ENCODE peak calls at places on chromosomes 12 and 14, in six cellular contexts. L is fibroblast of lung, A is uterus, Y is SK-N-SH, S is heart left ventricle, J is OCI-LY7. H is an unnamed sample. For H3K4me1, the result is how much of the 10 kb centered on the place peaks cover.

GRCh38 chr12:74646831-74647230 is 109.2 kb downstream of the ATXN7L3B start:
- DNase-seq in A (no peak), S (no peak), Y (no peak), L (no peak), J (peak), H (peak)

GRCh38 chr12:26245175-26245942 is 50.0 kb downstream of the SSPN start:
- DNase-seq in S (no peak), L (no peak), Y (no peak), J (no peak), A (no peak), H (no peak)

GRCh38 chr12:2319747-2320146 is 267.0 kb downstream of the CACNA1C start:
- DNase-seq in J (no peak), Y (no peak), L (peak), S (peak), A (no peak), H (no peak)

GRCh38 chr12:120474092-120474960 is 4.8 kb upstream of the SRSF9 start:
- DNase-seq in Y (peak), S (no peak), L (peak), A (peak), J (no peak), H (peak)

GRCh38 chr12:68557011-68557715 is 53.5 kb upstream of the RAP1B start:
- DNase-seq in S (no peak), J (no peak), A (no peak), L (peak), Y (no peak), H (no peak)

GRCh38 chr12:90987520-90987919 is 17.3 kb downstream of the EPYC start:
- DNase-seq in S (no peak), L (no peak), Y (no peak), J (no peak), A (no peak), H (no peak)

GRCh38 chr14:104138098-104138890 is at the start of gene KIF26A:
- DNase-seq in S (peak), Y (peak), A (no peak), L (no peak), J (no peak), H (peak)

GRCh38 chr12:122917508-122918227 is 21.7 kb upstream of the VPS37B start:
- DNase-seq in L (peak), Y (no peak), S (peak), J (no peak), A (peak), H (peak)

GRCh38 chr14:68466491-68466977 is 326.3 kb downstream of the ZFP36L1 start:
- DNase-seq in Y (no peak), A (no peak), J (no peak), S (peak), L (peak), H (no peak)

GRCh38 chr12:33703221-33703620 is 263.6 kb upstream of the SYT10 start:
- DNase-seq in A (no peak), L (no peak), J (no peak), S (no peak), Y (no peak), H (no peak)

GRCh38 chr14:55329999-55330710 is 58.9 kb downstream of the FBXO34 start:
- DNase-seq in Y (no peak), L (peak), S (no peak), A (no peak), J (no peak), H (no peak)

GRCh38 chr12:74537126-74537706 is 419 bp upstream of the ATXN7L3B start:
- DNase-seq in A (no peak), S (no peak), L (peak), J (peak), Y (peak), H (no peak)

GRCh38 chr12:42118136-42118879 is 26.4 kb downstream of the GXYLT1 start:
- DNase-seq in A (no peak), J (no peak), L (peak), S (no peak), Y (no peak), H (no peak)

GRCh38 chr12:52082988-52083637 is 3.6 kb downstream of the SMIM41 start:
- DNase-seq in J (peak), A (peak), Y (peak), S (peak), L (peak), H (peak)

GRCh38 chr12:77521458-77522115 is 309.1 kb upstream of the NAV3 start:
- DNase-seq in J (no peak), S (no peak), L (peak), Y (no peak), A (no peak), H (no peak)

GRCh38 chr12:124898200-124898950 is 16.1 kb downstream of the UBC start:
- DNase-seq in J (peak), A (no peak), L (peak), S (no peak), Y (peak), H (peak)

GRCh38 chr14:102683399-102684275 is 91.2 kb downstream of the RCOR1 start:
- DNase-seq in S (no peak), A (no peak), L (no peak), J (no peak), Y (peak), H (peak)

GRCh38 chr12:92629349-92630065 is 73.3 kb upstream of the PLEKHG7 start:
- DNase-seq in L (peak), S (peak), Y (no peak), A (no peak), J (no peak), H (peak)

GRCh38 chr12:32098112-32098511 is 8.5 kb upstream of the BICD1 start:
- DNase-seq in A (no peak), S (no peak), Y (no peak), L (no peak), J (no peak), H (no peak)

GRCh38 chr12:60980558-60980957 is 1279.6 kb upstream of the USP15 start:
- DNase-seq in A (no peak), S (no peak), L (no peak), Y (no peak), J (no peak), H (no peak)

GRCh38 chr14:101687756-101688546 is 73.6 kb upstream of the PPP2R5C start:
- DNase-seq in Y (no peak), J (no peak), A (no peak), S (no peak), L (no peak), H (no peak)

GRCh38 chr12:111488798-111489197 is 83.1 kb downstream of the SH2B3 start:
- DNase-seq in A (no peak), S (no peak), Y (no peak), L (no peak), J (no peak), H (no peak)

GRCh38 chr12:121961195-121961879 is 42.9 kb downstream of the CFAP251 start:
- DNase-seq in J (no peak), Y (no peak), L (no peak), A (no peak), S (no peak), H (no peak)

GRCh38 chr14:32367501-32367900 is 38.4 kb downstream of the AKAP6 start:
- DNase-seq in L (peak), S (no peak), A (no peak), J (no peak), Y (no peak), H (no peak)

GRCh38 chr12:109910969-109911348 is 10.9 kb downstream of the TCHP start:
- DNase-seq in S (no peak), J (peak), A (no peak), L (peak), Y (peak), H (peak)

GRCh38 chr14:76056128-76056527 is 70.6 kb downstream of the IFT43 start:
- DNase-seq in L (peak), Y (no peak), S (no peak), A (no peak), J (peak), H (no peak)

GRCh38 chr12:102462386-102462785 is 18.0 kb downstream of the IGF1 start:
- DNase-seq in J (no peak), A (no peak), S (no peak), L (peak), Y (no peak), H (no peak)

GRCh38 chr14:105486974-105487448 is 325 bp downstream of the CRIP1 start:
- DNase-seq in S (peak), L (no peak), Y (no peak), A (peak), J (no peak), H (peak)

GRCh38 chr12:83173250-83173649 is 486.5 kb downstream of the TMTC2 start:
- DNase-seq in J (no peak), A (no peak), Y (no peak), L (no peak), S (no peak), H (no peak)

GRCh38 chr12:75508159-75508558 is 3.2 kb downstream of the KRR1 start:
- DNase-seq in Y (no peak), J (no peak), A (no peak), L (no peak), S (no peak), H (no peak)

GRCh38 chr14:100827751-100828447 is 2.0 kb downstream of the MEG3 start:
- DNase-seq in L (peak), S (no peak), J (no peak), Y (no peak), A (no peak), H (peak)

GRCh38 chr14:105974902-105975301 is 448.5 kb downstream of the TMEM121 start:
- DNase-seq in J (no peak), L (no peak), Y (peak), S (no peak), A (no peak), H (peak)

GRCh38 chr14:38202444-38203191 is 5.1 kb upstream of the SSTR1 start:
- DNase-seq in S (no peak), J (peak), Y (no peak), A (no peak), L (no peak), H (no peak)
- H3K4me1 ChIP-seq in S (under half), J (under half), Y (under half), A (under half), L (under half), H (under half)

GRCh38 chr12:47758584-47758833 is 171 bp downstream of the RAPGEF3 start:
- DNase-seq in L (no peak), A (no peak), S (no peak), J (no peak), Y (no peak), H (no peak)
- H3K4me1 ChIP-seq in L (under half), A (under half), S (under half), J (under half), Y (under half), H (half or more)

DNA sequence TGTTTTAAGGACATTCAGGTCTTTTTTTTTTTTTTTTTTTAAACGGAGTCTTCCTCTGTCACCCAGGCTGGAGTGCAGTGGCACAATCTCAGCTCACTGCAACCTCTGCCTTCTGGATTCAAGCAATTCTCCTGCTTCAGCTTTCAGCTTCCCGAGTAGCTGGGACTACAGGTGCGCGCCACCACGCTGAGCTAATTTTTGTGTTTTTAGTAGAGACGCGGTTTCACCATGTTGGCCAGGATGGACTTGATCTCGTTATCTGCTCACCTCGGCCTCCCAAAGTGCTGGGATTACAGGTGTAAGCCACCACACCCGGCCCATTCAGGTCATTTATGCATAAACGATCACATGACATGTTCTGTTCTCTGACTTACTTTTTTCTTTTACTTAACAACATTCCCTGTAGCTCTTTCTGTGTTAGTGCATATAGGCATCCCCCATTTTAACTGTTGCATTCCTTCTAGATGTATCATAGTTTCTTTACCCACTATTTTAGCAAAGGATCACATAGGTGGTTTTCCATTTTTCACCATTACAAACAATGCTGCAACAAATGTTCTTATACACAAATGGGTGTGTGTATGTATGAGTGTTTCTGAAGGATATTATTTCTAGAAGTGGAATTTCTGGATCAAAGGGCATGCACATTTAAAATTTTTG is 74.2 kb downstream of the ARF6 start:
- DNase-seq in A (no peak), Y (no peak), L (no peak), J (no peak), S (no peak), H (no peak)
- H3K4me1 ChIP-seq in A (under half), Y (under half), L (under half), J (half or more), S (under half), H (under half)

GRCh38 chr12:46388427-46388992 is 15.9 kb upstream of the SLC38A2 start:
- DNase-seq in Y (no peak), S (no peak), J (peak), L (peak), A (no peak), H (no peak)

GRCh38 chr12:46387697-46388096 is 15.1 kb upstream of the SLC38A2 start:
- DNase-seq in J (peak), A (no peak), Y (no peak), S (no peak), L (no peak), H (no peak)

GRCh38 chr12:46390881-46391280 is 18.3 kb upstream of the SLC38A2 start:
- DNase-seq in J (no peak), S (no peak), Y (no peak), L (no peak), A (no peak), H (no peak)

GRCh38 chr12:46390304-46390703 is 17.7 kb upstream of the SLC38A2 start:
- DNase-seq in S (no peak), A (no peak), L (no peak), J (no peak), Y (no peak), H (no peak)

DNA sequence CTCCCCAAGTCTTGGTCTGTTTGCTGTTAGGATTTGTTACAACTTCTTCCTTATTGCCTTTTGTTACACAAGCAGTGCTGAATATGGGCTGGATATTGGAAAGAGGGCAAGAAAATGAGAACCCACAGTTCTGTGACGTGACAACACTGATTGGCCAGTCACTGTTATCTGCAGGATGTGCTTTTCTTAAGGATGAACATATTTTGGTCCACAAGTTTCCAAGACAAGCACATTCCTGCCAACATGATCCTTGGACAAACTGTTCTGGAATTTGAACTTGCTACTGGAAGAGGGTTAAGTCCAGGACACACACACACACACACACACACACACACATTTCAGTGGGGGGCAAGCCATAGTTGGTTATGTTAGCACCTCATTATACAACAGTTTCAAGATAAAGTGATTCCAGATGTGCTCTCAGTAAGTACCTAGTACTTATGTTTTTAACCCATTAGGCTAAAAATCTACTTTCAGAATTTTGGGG is 16.6 kb upstream of the SLC38A2 start:
- DNase-seq in A (no peak), J (no peak), L (peak), S (no peak), Y (no peak), H (no peak)
- H3K4me1 ChIP-seq in A (under half), J (half or more), L (under half), S (under half), Y (half or more), H (under half)